ENCODE peak calls at places on chromosome 2, in four cellular contexts. F is A172, K is endothelial cell, U is GM20000. G is an unnamed sample.

GRCh38 chr2:7910752-7911151 is 771.1 kb upstream of the ID2 start:
- DNase-seq in F (no peak), K (no peak), U (no peak), G (no peak)

GRCh38 chr2:112776113-112776512 is 8.2 kb downstream of the IL1A start:
- DNase-seq in F (no peak), K (no peak), U (no peak), G (no peak)

GRCh38 chr2:19614066-19614465 is 255.6 kb upstream of the OSR1 start:
- DNase-seq in F (no peak), K (no peak), U (no peak), G (no peak)

GRCh38 chr2:127968610-127969339 is 59.1 kb downstream of the SAP130 start:
- DNase-seq in F (no peak), K (no peak), U (no peak), G (no peak)

GRCh38 chr2:60808330-60808801 is 52.3 kb downstream of the PAPOLG start:
- DNase-seq in F (no peak), K (no peak), U (no peak), G (no peak)

GRCh38 chr2:163667064-163667887 is 68.5 kb downstream of the FIGN start:
- DNase-seq in F (peak), K (no peak), U (no peak), G (no peak)

GRCh38 chr2:110105608-110106467 is 9.8 kb downstream of the MALL start:
- DNase-seq in F (peak), K (no peak), U (no peak), G (peak)

GRCh38 chr2:156436477-156437085 is 402 bp downstream of the GPD2 start:
- DNase-seq in F (peak), K (peak), U (peak), G (no peak)

GRCh38 chr2:176546550-176546949 is 277.3 kb downstream of the MTX2 start:
- DNase-seq in F (no peak), K (no peak), U (no peak), G (no peak)

GRCh38 chr2:152874955-152875354 is 156.5 kb downstream of the ARL6IP6 start:
- DNase-seq in F (peak), K (no peak), U (no peak), G (no peak)

G was measured in HEK293T.